ENCODE peak calls at places on chromosomes 4 and X, in six cellular contexts. T is endodermal cell, E is fibroblast of lung, M is brain microvascular endothelial cell, R is lower lobe of right lung, V is HFF-Myc. F is an unnamed sample.

GRCh38 chr4:128275351-128275750 is 12.3 kb downstream of the PGRMC2 start:
- DNase-seq in M (no peak), R (no peak), T (no peak), E (peak), V (no peak), F (no peak)

GRCh38 chr4:41287005-41287404 is 30.3 kb downstream of the UCHL1 start:
- DNase-seq in E (peak), V (peak), R (no peak), M (no peak), T (no peak), F (peak)

GRCh38 chr4:83962492-83962891 is 426.6 kb downstream of the GPAT3 start:
- DNase-seq in M (no peak), V (no peak), R (no peak), E (no peak), T (no peak), F (no peak)

GRCh38 chrX:13389501-13389900 is 69.6 kb upstream of the ATXN3L start:
- DNase-seq in V (no peak), R (no peak), T (peak), M (no peak), E (no peak), F (no peak)

GRCh38 chr4:8218371-8219050 is 19.4 kb downstream of the SH3TC1 start:
- DNase-seq in R (no peak), V (no peak), M (no peak), T (no peak), E (no peak), F (no peak)

GRCh38 chrX:150486011-150486410 is 82.4 kb upstream of the MTM1 start:
- DNase-seq in R (no peak), E (peak), M (peak), T (peak), V (no peak), F (peak)

GRCh38 chrX:38138157-38138556 is 82.5 kb downstream of the SRPX start:
- DNase-seq in R (no peak), E (no peak), T (peak), V (no peak), M (no peak), F (no peak)

GRCh38 chr4:182969651-182970279 is 52.6 kb upstream of the DCTD start:
- DNase-seq in V (no peak), M (no peak), E (no peak), R (no peak), T (no peak), F (no peak)

GRCh38 chrX:30643313-30643821 is 9.9 kb upstream of the GK start:
- DNase-seq in V (no peak), E (peak), R (no peak), T (no peak), M (no peak), F (peak)

GRCh38 chr4:73839715-73840114 is 3.2 kb downstream of the CXCL6 start:
- DNase-seq in V (no peak), T (no peak), M (no peak), E (no peak), R (no peak), F (no peak)

DNA sequence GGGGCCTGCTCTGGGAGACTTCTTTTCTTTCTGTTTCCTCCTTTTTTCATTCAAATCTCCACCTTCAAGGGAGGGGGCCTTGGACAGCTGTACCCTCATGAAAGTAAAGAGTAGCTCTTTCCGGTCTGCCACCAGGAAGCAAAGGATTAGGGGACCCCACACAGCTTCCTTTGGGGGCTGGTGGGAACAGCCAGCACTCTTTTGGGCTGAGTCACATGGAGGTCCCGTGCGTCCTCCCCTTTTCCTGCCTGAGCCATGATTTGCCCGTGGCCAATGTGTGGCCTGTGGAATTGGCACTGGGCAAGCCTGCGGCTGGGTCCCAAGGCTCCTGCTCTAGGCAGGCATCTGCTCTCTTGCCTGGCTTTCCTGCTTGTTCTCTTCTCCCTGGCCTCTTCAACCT is 65.5 kb downstream of the FHDC1 start:
- DNase-seq in E (no peak), M (no peak), R (no peak), T (no peak), V (no peak), F (no peak)
- TF ChIP-seq CTCF in E (no peak), M (no peak), R (no peak), T (no peak), V (no peak), F (no peak)

GRCh38 chr4:4502694-4503311 is 39.0 kb downstream of the STX18 start:
- DNase-seq in T (no peak), E (peak), V (no peak), R (no peak), M (peak), F (no peak)

GRCh38 chr4:4494882-4495281 is 47.0 kb downstream of the STX18 start:
- DNase-seq in V (no peak), M (no peak), E (no peak), T (no peak), R (no peak), F (no peak)

GRCh38 chr4:4496604-4497372 is 45.1 kb downstream of the STX18 start:
- DNase-seq in E (no peak), R (no peak), T (no peak), M (no peak), V (no peak), F (peak)

GRCh38 chr4:4501678-4502077 is 40.2 kb downstream of the STX18 start:
- DNase-seq in T (no peak), M (no peak), V (no peak), R (no peak), E (no peak), F (no peak)

GRCh38 chr4:4499438-4500123 is 42.3 kb downstream of the STX18 start:
- DNase-seq in V (no peak), T (no peak), E (no peak), R (no peak), M (no peak), F (no peak)
- H3K4me3 ChIP-seq in V (no peak), T (no peak), E (no peak), R (no peak), M (no peak), F (no peak)

DNA sequence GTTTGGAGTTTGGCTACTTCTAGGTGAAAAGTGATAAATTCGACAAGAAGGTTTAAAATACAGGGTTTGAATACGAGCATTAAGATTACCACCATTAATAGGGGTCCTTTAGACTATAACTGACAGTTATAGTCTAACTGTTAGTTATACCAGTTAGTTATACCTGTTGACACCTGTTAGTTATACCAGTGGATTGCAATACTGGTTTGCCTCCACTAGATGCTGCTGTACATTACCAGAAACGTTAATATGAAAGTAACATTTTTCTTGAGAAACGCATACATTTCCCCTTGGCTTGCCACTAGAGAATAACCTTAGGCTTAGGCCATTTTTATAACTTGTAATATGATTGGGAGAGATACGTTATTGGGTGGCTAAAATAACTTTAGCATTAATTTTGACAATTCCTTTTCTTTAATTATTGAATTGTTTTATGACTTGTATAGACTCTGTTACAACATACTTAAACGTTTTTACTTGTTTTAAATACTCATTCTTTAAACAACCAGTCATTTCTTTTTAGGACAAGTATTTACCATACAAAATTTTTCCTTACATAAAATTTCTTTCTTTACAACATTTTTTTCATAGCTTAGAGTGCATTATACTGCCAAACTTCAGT is 911.2 kb downstream of the FSTL5 start:
- DNase-seq in R (no peak), V (no peak), M (no peak), T (no peak), E (peak), F (no peak)
- TF ChIP-seq CTCF in R (peak), V (peak), M (peak), T (peak), E (peak), F (no peak)

GRCh38 chr4:119040261-119040660 is 95.4 kb upstream of the MYOZ2 start:
- DNase-seq in T (no peak), M (no peak), E (peak), V (no peak), R (no peak), F (no peak)

GRCh38 chr4:119039779-119040178 is 95.9 kb upstream of the MYOZ2 start:
- DNase-seq in T (peak), E (no peak), V (no peak), R (no peak), M (no peak), F (no peak)

GRCh38 chr4:119039160-119039559 is 96.5 kb upstream of the MYOZ2 start:
- DNase-seq in M (no peak), V (no peak), T (no peak), E (no peak), R (no peak), F (no peak)

GRCh38 chr4:119041951-119042560 is 93.6 kb upstream of the MYOZ2 start:
- DNase-seq in M (peak), V (peak), T (peak), R (no peak), E (peak), F (peak)

DNA sequence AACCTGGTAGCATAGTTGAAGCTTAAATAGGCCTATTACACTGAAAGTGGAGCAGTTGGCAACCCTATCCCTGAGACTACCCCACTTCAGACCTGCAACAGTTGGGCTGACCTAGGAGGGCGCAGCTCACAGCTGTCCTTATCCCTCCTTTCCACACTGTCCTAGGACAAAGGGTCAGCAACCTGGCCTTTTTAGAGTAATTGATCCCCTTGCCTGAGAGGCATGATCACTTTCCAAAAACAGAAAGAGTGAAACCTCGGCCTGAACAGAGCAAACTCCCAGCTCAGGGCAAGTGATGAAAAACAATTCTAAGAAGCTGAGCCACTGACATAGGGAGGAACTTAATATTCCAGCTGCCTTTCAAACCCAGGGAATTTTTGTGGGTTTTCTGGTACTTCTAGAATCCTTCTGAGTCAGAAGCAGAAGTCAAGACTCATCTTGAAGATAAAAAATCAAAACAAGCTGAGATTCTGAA is 94.9 kb upstream of the MYOZ2 start:
- DNase-seq in M (peak), E (peak), R (no peak), T (peak), V (peak), F (peak)
- H3K4me3 ChIP-seq in M (no peak), E (no peak), R (no peak), T (no peak), V (no peak), F (no peak)

GRCh38 chrX:49175875-49176274 is 4.2 kb downstream of the PLP2 start:
- DNase-seq in M (no peak), T (no peak), R (no peak), E (no peak), V (no peak), F (no peak)

GRCh38 chrX:49176421-49177326 is 5.0 kb downstream of the PLP2 start:
- DNase-seq in M (no peak), V (no peak), R (peak), E (no peak), T (no peak), F (no peak)

GRCh38 chrX:49177873-49178480 is 6.3 kb downstream of the PLP2 start:
- DNase-seq in E (no peak), V (no peak), T (no peak), R (no peak), M (no peak), F (no peak)

GRCh38 chrX:49178537-49178936 is 6.8 kb downstream of the PLP2 start:
- DNase-seq in M (no peak), R (no peak), T (no peak), V (no peak), E (no peak), F (no peak)

DNA sequence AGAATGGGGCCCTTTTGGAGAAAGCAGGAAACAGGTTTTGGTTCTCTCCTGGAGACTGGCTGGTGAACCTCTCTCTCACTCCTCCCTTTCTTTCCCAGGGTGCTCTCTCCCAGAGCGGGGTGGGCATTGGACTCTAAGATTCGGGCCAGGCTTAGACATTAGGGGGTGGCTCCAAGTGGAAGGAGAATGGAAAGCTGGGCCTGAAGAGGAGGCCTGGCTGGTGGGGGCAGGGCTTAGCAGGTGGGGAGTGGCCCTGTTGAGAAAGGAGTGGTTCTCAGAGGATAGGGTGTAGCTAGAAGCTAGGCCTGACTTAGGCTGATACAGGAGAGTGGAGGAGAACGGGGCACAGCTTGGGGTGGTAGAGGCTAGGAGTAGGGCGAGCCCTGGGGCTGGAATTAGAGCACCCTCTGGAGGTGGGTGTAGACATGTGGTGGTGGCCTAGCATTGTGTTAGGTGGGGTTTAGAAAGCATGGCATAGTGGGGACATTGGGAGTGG is 5.7 kb downstream of the PLP2 start:
- DNase-seq in T (no peak), E (no peak), V (no peak), R (peak), M (no peak), F (no peak)
- TF ChIP-seq CTCF in T (no peak), E (no peak), V (no peak), R (peak), M (peak), F (peak)

DNA sequence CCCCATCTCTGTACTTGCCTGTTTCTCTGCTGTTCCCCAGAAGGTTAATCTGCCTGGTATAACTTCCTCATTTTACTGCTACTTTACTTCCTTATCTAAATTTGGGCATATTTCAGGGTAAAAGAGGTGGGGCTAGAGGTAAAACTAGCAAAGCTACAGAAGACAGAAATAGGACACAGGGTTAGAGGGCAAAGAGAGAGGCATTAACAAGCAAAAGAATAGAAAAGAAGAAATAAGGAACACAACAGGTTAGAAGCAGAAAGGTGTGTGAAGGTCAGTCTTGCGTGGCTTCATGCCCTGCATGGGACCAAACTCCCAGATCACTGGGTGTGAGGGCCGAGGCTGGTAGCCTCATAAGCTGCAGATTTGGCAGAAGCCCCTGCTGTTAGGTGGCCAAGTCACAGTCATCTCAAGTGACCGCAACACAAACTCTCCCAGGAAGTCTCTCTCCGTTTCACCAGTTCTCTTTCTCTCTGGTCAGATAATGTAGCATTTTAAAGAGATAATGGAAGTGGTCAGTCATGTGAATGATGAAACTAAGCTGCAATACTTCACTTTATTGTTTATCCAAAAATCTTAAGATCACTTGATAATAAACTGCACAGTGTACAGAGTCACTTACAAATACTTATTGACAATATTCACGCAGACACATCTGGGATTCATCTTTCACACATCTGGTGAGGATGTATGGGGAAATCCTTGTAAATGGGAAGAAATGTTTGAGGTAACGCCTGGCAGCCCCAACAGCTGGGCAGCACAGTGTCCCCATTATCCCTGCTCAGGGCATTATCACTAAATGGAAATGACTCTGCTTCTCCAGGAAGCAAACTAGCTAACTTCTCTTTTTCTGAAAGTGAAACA is 16.4 kb downstream of the TMEM154 start:
- DNase-seq in V (no peak), R (no peak), E (no peak), T (peak), M (no peak), F (peak)
- H3K4me3 ChIP-seq in V (no peak), R (no peak), E (no peak), T (no peak), M (no peak), F (no peak)

F was measured in fibroblast of the aortic adventitia.